ENCODE peak calls at places on chromosomes 5 and 9, in four cellular contexts. One of them, this sample, is unnamed. For H4K20me1, the result is how much of the 10 kb centered on the place peaks cover.

GRCh38 chr5:115542651-115543364 is 1.8 kb downstream of the FEM1C start:
- DNase-seq in K562: no peak
- DNase-seq in HepG2: no peak
- DNase-seq in GM12878: no peak
- DNase-seq in this sample: peak

GRCh38 chr9:38744484-38744883 is 24.6 kb upstream of the FAM240B start:
- DNase-seq in K562: no peak
- DNase-seq in HepG2: no peak
- DNase-seq in GM12878: no peak
- DNase-seq in this sample: no peak

GRCh38 chr5:57816108-57816507 is 333.5 kb upstream of the ACTBL2 start:
- DNase-seq in K562: no peak
- DNase-seq in HepG2: no peak
- DNase-seq in GM12878: no peak
- DNase-seq in this sample: peak

GRCh38 chr5:38718874-38719391 is 126.9 kb upstream of the OSMR start:
- DNase-seq in K562: no peak
- DNase-seq in HepG2: no peak
- DNase-seq in GM12878: no peak
- DNase-seq in this sample: no peak

GRCh38 chr5:170111088-170111796 is 5.5 kb downstream of the FOXI1 start:
- DNase-seq in K562: no peak
- DNase-seq in HepG2: no peak
- DNase-seq in GM12878: no peak
- DNase-seq in this sample: no peak

GRCh38 chr5:10994088-10994986 is 233.3 kb upstream of the DAP start:
- DNase-seq in K562: peak
- DNase-seq in HepG2: no peak
- DNase-seq in GM12878: no peak
- DNase-seq in this sample: no peak

GRCh38 chr5:57117601-57118000 is 56.3 kb upstream of the GPBP1 start:
- DNase-seq in K562: no peak
- DNase-seq in HepG2: no peak
- DNase-seq in GM12878: peak
- DNase-seq in this sample: no peak

GRCh38 chr5:34991486-34992238 is 56.1 kb downstream of the AGXT2 start:
- DNase-seq in K562: no peak
- DNase-seq in HepG2: no peak
- DNase-seq in GM12878: no peak
- DNase-seq in this sample: no peak

GRCh38 chr9:96514108-96514824 is 64.3 kb downstream of the HABP4 start:
- DNase-seq in K562: no peak
- DNase-seq in HepG2: no peak
- DNase-seq in GM12878: no peak
- DNase-seq in this sample: no peak

GRCh38 chr5:134437340-134438267 is 25.9 kb upstream of the CDKN2AIPNL start:
- DNase-seq in K562: peak
- DNase-seq in HepG2: no peak
- DNase-seq in GM12878: no peak
- DNase-seq in this sample: no peak

GRCh38 chr9:18905883-18906649 is 126.9 kb downstream of the SAXO1 start:
- DNase-seq in K562: no peak
- DNase-seq in HepG2: no peak
- DNase-seq in GM12878: no peak
- DNase-seq in this sample: no peak

GRCh38 chr5:35476046-35476445 is 141.6 kb upstream of the SPEF2 start:
- DNase-seq in K562: no peak
- DNase-seq in HepG2: no peak
- DNase-seq in GM12878: no peak
- DNase-seq in this sample: no peak

GRCh38 chr9:132789706-132790105 is 88.4 kb downstream of the AK8 start:
- DNase-seq in K562: no peak
- DNase-seq in HepG2: no peak
- DNase-seq in GM12878: no peak
- DNase-seq in this sample: no peak

GRCh38 chr5:93452255-93452654 is 128.8 kb downstream of the NR2F1-AS1 start:
- DNase-seq in K562: no peak
- DNase-seq in HepG2: no peak
- DNase-seq in GM12878: no peak
- DNase-seq in this sample: peak

GRCh38 chr9:78296893-78297671 is at the start of gene PSAT1:
- DNase-seq in K562: peak
- DNase-seq in HepG2: peak
- DNase-seq in GM12878: peak
- DNase-seq in this sample: peak
- TF ChIP-seq POLR2A in K562: peak
- TF ChIP-seq POLR2A in HepG2: peak
- TF ChIP-seq POLR2A in GM12878: peak
- TF ChIP-seq POLR2A in this sample: peak

GRCh38 chr5:16929347-16929746 is 6.7 kb downstream of the MYO10 start:
- DNase-seq in K562: no peak
- DNase-seq in HepG2: no peak
- DNase-seq in GM12878: no peak
- DNase-seq in this sample: no peak
- H4K20me1 ChIP-seq in K562: under half
- H4K20me1 ChIP-seq in HepG2: under half
- H4K20me1 ChIP-seq in GM12878: under half
- H4K20me1 ChIP-seq in this sample: under half

GRCh38 chr5:36870399-36871040 is 6.0 kb upstream of the NIPBL start:
- DNase-seq in K562: peak
- DNase-seq in HepG2: peak
- DNase-seq in GM12878: no peak
- DNase-seq in this sample: peak
- TF ChIP-seq MYC in K562: no peak
- TF ChIP-seq MYC in HepG2: no peak
- TF ChIP-seq MYC in GM12878: no peak
- TF ChIP-seq MYC in this sample: no peak

GRCh38 chr9:98120476-98120875 is 1.5 kb upstream of the TRIM14 start:
- DNase-seq in K562: no peak
- DNase-seq in HepG2: no peak
- DNase-seq in GM12878: no peak
- DNase-seq in this sample: no peak

GRCh38 chr9:98121096-98121495 is 2.1 kb upstream of the TRIM14 start:
- DNase-seq in K562: peak
- DNase-seq in HepG2: no peak
- DNase-seq in GM12878: no peak
- DNase-seq in this sample: peak

GRCh38 chr9:98124637-98125426 is 5.8 kb upstream of the TRIM14 start:
- DNase-seq in K562: no peak
- DNase-seq in HepG2: no peak
- DNase-seq in GM12878: no peak
- DNase-seq in this sample: no peak

GRCh38 chr9:98117984-98118639 is 910 bp downstream of the TRIM14 start:
- DNase-seq in K562: peak
- DNase-seq in HepG2: peak
- DNase-seq in GM12878: no peak
- DNase-seq in this sample: no peak

GRCh38 chr9:98118640-98119601 is at the start of gene TRIM14:
- DNase-seq in K562: peak
- DNase-seq in HepG2: peak
- DNase-seq in GM12878: no peak
- DNase-seq in this sample: peak
- TF ChIP-seq POLR2A in K562: peak
- TF ChIP-seq POLR2A in HepG2: peak
- TF ChIP-seq POLR2A in GM12878: peak
- TF ChIP-seq POLR2A in this sample: no peak

GRCh38 chr9:137387891-137388560 is 34.9 kb downstream of the EXD3 start:
- DNase-seq in K562: no peak
- DNase-seq in HepG2: no peak
- DNase-seq in GM12878: no peak
- DNase-seq in this sample: no peak
- H4K20me1 ChIP-seq in K562: under half
- H4K20me1 ChIP-seq in HepG2: under half
- H4K20me1 ChIP-seq in GM12878: under half
- H4K20me1 ChIP-seq in this sample: under half

This sample was measured in endothelial cell of umbilical vein.